ENCODE peak calls at places on chromosomes 5 and 9, in six cellular contexts. One of them, this sample, is unnamed.

GRCh38 chr9:80125731-80126264 is 554.0 kb downstream of the TLE4 start:
- DNase-seq in adrenal gland: no peak
- DNase-seq in neural progenitor cell: no peak
- DNase-seq in cardiac muscle cell: no peak
- DNase-seq in heart left ventricle: no peak
- DNase-seq in stomach: no peak
- DNase-seq in this sample: no peak

GRCh38 chr5:36240779-36241635 is 718 bp downstream of the NADK2 start:
- DNase-seq in cardiac muscle cell: peak; percentile 73
- DNase-seq in heart left ventricle: peak; percentile 65
- DNase-seq in neural progenitor cell: peak; percentile 82
- DNase-seq in adrenal gland: peak; percentile 70
- DNase-seq in stomach: peak; percentile 64
- DNase-seq in this sample: peak; percentile 81

GRCh38 chr5:141638771-141639170 is 2.0 kb downstream of the RELL2 start:
- DNase-seq in neural progenitor cell: no peak
- DNase-seq in cardiac muscle cell: no peak
- DNase-seq in stomach: no peak
- DNase-seq in adrenal gland: no peak
- DNase-seq in heart left ventricle: no peak
- DNase-seq in this sample: no peak

GRCh38 chr5:180441577-180441976 is 52.6 kb upstream of the CNOT6 start:
- DNase-seq in cardiac muscle cell: peak; percentile 71
- DNase-seq in heart left ventricle: no peak
- DNase-seq in stomach: peak; percentile 9
- DNase-seq in adrenal gland: no peak
- DNase-seq in neural progenitor cell: no peak
- DNase-seq in this sample: peak; percentile 41

GRCh38 chr9:78021692-78022091 is 9.9 kb downstream of the GNAQ start:
- DNase-seq in stomach: peak; percentile 69
- DNase-seq in cardiac muscle cell: peak; percentile 50
- DNase-seq in neural progenitor cell: peak; percentile 34
- DNase-seq in heart left ventricle: peak; percentile 44
- DNase-seq in adrenal gland: no peak
- DNase-seq in this sample: no peak

GRCh38 chr5:120053841-120054240 is 410.3 kb upstream of the PRR16 start:
- DNase-seq in neural progenitor cell: no peak
- DNase-seq in cardiac muscle cell: peak; percentile 11
- DNase-seq in adrenal gland: no peak
- DNase-seq in stomach: no peak
- DNase-seq in heart left ventricle: no peak
- DNase-seq in this sample: no peak

GRCh38 chr9:21434202-21435014 is 5.8 kb upstream of the IFNA1 start:
- DNase-seq in heart left ventricle: no peak
- DNase-seq in cardiac muscle cell: peak; percentile 85
- DNase-seq in neural progenitor cell: peak; percentile 74
- DNase-seq in adrenal gland: peak; percentile 57
- DNase-seq in stomach: peak; percentile 63
- DNase-seq in this sample: no peak

GRCh38 chr5:149798466-149798865 is 68.4 kb downstream of the PPARGC1B start:
- DNase-seq in heart left ventricle: no peak
- DNase-seq in cardiac muscle cell: no peak
- DNase-seq in adrenal gland: no peak
- DNase-seq in stomach: no peak
- DNase-seq in neural progenitor cell: no peak
- DNase-seq in this sample: no peak

GRCh38 chr5:119966028-119966427 is 336.7 kb downstream of the FAM170A start:
- DNase-seq in heart left ventricle: no peak
- DNase-seq in neural progenitor cell: no peak
- DNase-seq in cardiac muscle cell: peak; percentile 12
- DNase-seq in stomach: no peak
- DNase-seq in adrenal gland: no peak
- DNase-seq in this sample: no peak

GRCh38 chr5:93044860-93045666 is 536.0 kb downstream of the NR2F1-AS1 start:
- DNase-seq in stomach: no peak
- DNase-seq in neural progenitor cell: no peak
- DNase-seq in cardiac muscle cell: no peak
- DNase-seq in adrenal gland: no peak
- DNase-seq in heart left ventricle: no peak
- DNase-seq in this sample: no peak

GRCh38 chr5:173155912-173156311 is 11.6 kb downstream of the BNIP1 start:
- DNase-seq in adrenal gland: no peak
- DNase-seq in stomach: no peak
- DNase-seq in cardiac muscle cell: no peak
- DNase-seq in neural progenitor cell: no peak
- DNase-seq in heart left ventricle: no peak
- DNase-seq in this sample: no peak

GRCh38 chr9:109821711-109822110 is 41.7 kb downstream of the PALM2AKAP2 start:
- DNase-seq in neural progenitor cell: no peak
- DNase-seq in adrenal gland: no peak
- DNase-seq in stomach: no peak
- DNase-seq in cardiac muscle cell: no peak
- DNase-seq in heart left ventricle: no peak
- DNase-seq in this sample: no peak

GRCh38 chr5:93141969-93142368 is 439.1 kb downstream of the NR2F1-AS1 start:
- DNase-seq in stomach: no peak
- DNase-seq in heart left ventricle: no peak
- DNase-seq in neural progenitor cell: no peak
- DNase-seq in cardiac muscle cell: no peak
- DNase-seq in adrenal gland: no peak
- DNase-seq in this sample: no peak

GRCh38 chr5:139744471-139745120 is 51.0 kb upstream of the PSD2 start:
- DNase-seq in adrenal gland: no peak
- DNase-seq in stomach: no peak
- DNase-seq in cardiac muscle cell: no peak
- DNase-seq in neural progenitor cell: no peak
- DNase-seq in heart left ventricle: no peak
- DNase-seq in this sample: no peak

GRCh38 chr9:78127271-78128225 is 95.9 kb upstream of the GNAQ start:
- DNase-seq in stomach: no peak
- DNase-seq in heart left ventricle: no peak
- DNase-seq in cardiac muscle cell: no peak
- DNase-seq in adrenal gland: no peak
- DNase-seq in neural progenitor cell: no peak
- DNase-seq in this sample: no peak

GRCh38 chr5:44729536-44729935 is 79.2 kb upstream of the MRPS30 start:
- DNase-seq in neural progenitor cell: no peak
- DNase-seq in cardiac muscle cell: no peak
- DNase-seq in adrenal gland: no peak
- DNase-seq in stomach: no peak
- DNase-seq in heart left ventricle: no peak
- DNase-seq in this sample: no peak

GRCh38 chr5:135156715-135157404 is 122.8 kb upstream of the PITX1 start:
- DNase-seq in heart left ventricle: no peak
- DNase-seq in stomach: no peak
- DNase-seq in adrenal gland: no peak
- DNase-seq in neural progenitor cell: no peak
- DNase-seq in cardiac muscle cell: no peak
- DNase-seq in this sample: no peak

GRCh38 chr9:110864011-110864410 is 174.3 kb downstream of the LPAR1 start:
- DNase-seq in neural progenitor cell: no peak
- DNase-seq in cardiac muscle cell: no peak
- DNase-seq in heart left ventricle: no peak
- DNase-seq in stomach: no peak
- DNase-seq in adrenal gland: no peak
- DNase-seq in this sample: no peak

GRCh38 chr9:137785704-137786161 is 91.8 kb upstream of the CACNA1B start:
- DNase-seq in cardiac muscle cell: no peak
- DNase-seq in adrenal gland: no peak
- DNase-seq in neural progenitor cell: peak; percentile 56
- DNase-seq in stomach: peak; percentile 50
- DNase-seq in heart left ventricle: no peak
- DNase-seq in this sample: peak; percentile 78

GRCh38 chr5:121688126-121688525 is 163.6 kb upstream of the FTMT start:
- DNase-seq in stomach: no peak
- DNase-seq in adrenal gland: no peak
- DNase-seq in neural progenitor cell: no peak
- DNase-seq in heart left ventricle: no peak
- DNase-seq in cardiac muscle cell: no peak
- DNase-seq in this sample: no peak

GRCh38 chr5:31809037-31809910 is 170.3 kb downstream of the PDZD2 start:
- DNase-seq in adrenal gland: peak; percentile 86
- DNase-seq in stomach: peak; percentile 55
- DNase-seq in heart left ventricle: peak; percentile 77
- DNase-seq in cardiac muscle cell: peak; percentile 85
- DNase-seq in neural progenitor cell: peak; percentile 83
- DNase-seq in this sample: peak; percentile 86

GRCh38 chr5:142120247-142120935 is 11.8 kb downstream of the NDFIP1 start:
- DNase-seq in heart left ventricle: no peak
- DNase-seq in neural progenitor cell: no peak
- DNase-seq in adrenal gland: no peak
- DNase-seq in stomach: no peak
- DNase-seq in cardiac muscle cell: no peak
- DNase-seq in this sample: no peak

GRCh38 chr5:53946405-53947100 is 363.8 kb downstream of the ARL15 start:
- DNase-seq in cardiac muscle cell: no peak
- DNase-seq in adrenal gland: no peak
- DNase-seq in heart left ventricle: no peak
- DNase-seq in neural progenitor cell: no peak
- DNase-seq in stomach: no peak
- DNase-seq in this sample: no peak

GRCh38 chr9:98368366-98369065 is 113.1 kb upstream of the TBC1D2 start:
- DNase-seq in heart left ventricle: no peak
- DNase-seq in neural progenitor cell: no peak
- DNase-seq in cardiac muscle cell: peak; percentile 53
- DNase-seq in adrenal gland: no peak
- DNase-seq in stomach: no peak
- DNase-seq in this sample: no peak

GRCh38 chr9:110979636-110980035 is 58.6 kb downstream of the LPAR1 start:
- DNase-seq in stomach: no peak
- DNase-seq in neural progenitor cell: no peak
- DNase-seq in adrenal gland: no peak
- DNase-seq in heart left ventricle: no peak
- DNase-seq in cardiac muscle cell: peak; percentile 46
- DNase-seq in this sample: no peak

GRCh38 chr9:126173401-126173800 is 153.2 kb upstream of the MVB12B start:
- DNase-seq in cardiac muscle cell: no peak
- DNase-seq in neural progenitor cell: no peak
- DNase-seq in stomach: peak; percentile 17
- DNase-seq in heart left ventricle: no peak
- DNase-seq in adrenal gland: no peak
- DNase-seq in this sample: no peak

GRCh38 chr9:103399535-103399934 is 404.4 kb downstream of the CYLC2 start:
- DNase-seq in stomach: no peak
- DNase-seq in cardiac muscle cell: no peak
- DNase-seq in adrenal gland: no peak
- DNase-seq in neural progenitor cell: no peak
- DNase-seq in heart left ventricle: no peak
- DNase-seq in this sample: no peak

GRCh38 chr5:180860273-180860886 is 696 bp downstream of the ZFP62 start:
- DNase-seq in heart left ventricle: no peak
- DNase-seq in neural progenitor cell: peak; percentile 76
- DNase-seq in cardiac muscle cell: no peak
- DNase-seq in adrenal gland: peak; percentile 3
- DNase-seq in stomach: no peak
- DNase-seq in this sample: peak; percentile 79

GRCh38 chr5:126521130-126521529 is 73.9 kb downstream of the ALDH7A1 start:
- DNase-seq in stomach: no peak
- DNase-seq in adrenal gland: no peak
- DNase-seq in neural progenitor cell: no peak
- DNase-seq in cardiac muscle cell: no peak
- DNase-seq in heart left ventricle: no peak
- DNase-seq in this sample: no peak

GRCh38 chr5:77957931-77958476 is 181.9 kb upstream of the TBCA start:
- DNase-seq in neural progenitor cell: peak; percentile 90
- DNase-seq in heart left ventricle: no peak
- DNase-seq in cardiac muscle cell: no peak
- DNase-seq in stomach: no peak
- DNase-seq in adrenal gland: no peak
- DNase-seq in this sample: peak; percentile 84
- H3K4me3 ChIP-seq in neural progenitor cell: peak overlapping the region; percentile 51
- H3K4me3 ChIP-seq in heart left ventricle: peak overlapping the region; percentile 0
- H3K4me3 ChIP-seq in cardiac muscle cell: peak overlapping the region; percentile 13
- H3K4me3 ChIP-seq in stomach: no peak overlapping the region
- H3K4me3 ChIP-seq in adrenal gland: no peak overlapping the region
- H3K4me3 ChIP-seq in this sample: peak overlapping the region; percentile 17

DNA sequence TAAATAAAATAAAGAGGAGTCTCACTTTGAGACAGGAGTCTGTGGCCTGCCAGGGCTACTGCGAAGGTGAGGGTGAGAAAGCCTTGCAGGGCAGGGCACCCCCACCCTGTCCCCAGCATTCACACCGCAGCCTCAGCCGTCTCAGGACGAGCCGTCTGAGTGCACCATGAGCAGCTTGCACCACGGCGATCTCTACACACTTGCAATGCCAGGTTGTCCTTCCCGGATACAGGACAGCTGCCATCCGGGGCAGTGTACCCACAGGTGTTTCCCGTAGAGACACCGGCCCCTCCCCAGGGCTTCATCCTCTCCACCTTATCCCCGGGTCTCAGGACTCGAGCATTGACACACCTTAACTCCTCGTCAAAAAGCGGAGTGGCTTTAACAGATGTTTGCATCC is 43.3 kb downstream of the IRX2 start:
- DNase-seq in neural progenitor cell: no peak
- DNase-seq in cardiac muscle cell: no peak
- DNase-seq in stomach: no peak
- DNase-seq in adrenal gland: no peak
- DNase-seq in heart left ventricle: no peak
- DNase-seq in this sample: no peak
- H3K4me3 ChIP-seq in neural progenitor cell: no peak overlapping the region
- H3K4me3 ChIP-seq in cardiac muscle cell: no peak overlapping the region
- H3K4me3 ChIP-seq in stomach: no peak overlapping the region
- H3K4me3 ChIP-seq in adrenal gland: no peak overlapping the region
- H3K4me3 ChIP-seq in heart left ventricle: no peak overlapping the region
- H3K4me3 ChIP-seq in this sample: no peak overlapping the region

GRCh38 chr9:14719231-14719923 is 3.2 kb downstream of the CER1 start:
- DNase-seq in heart left ventricle: no peak
- DNase-seq in cardiac muscle cell: no peak
- DNase-seq in stomach: no peak
- DNase-seq in neural progenitor cell: no peak
- DNase-seq in adrenal gland: no peak
- DNase-seq in this sample: no peak
- H3K4me3 ChIP-seq in heart left ventricle: no peak overlapping the region
- H3K4me3 ChIP-seq in cardiac muscle cell: no peak overlapping the region
- H3K4me3 ChIP-seq in stomach: no peak overlapping the region
- H3K4me3 ChIP-seq in neural progenitor cell: no peak overlapping the region
- H3K4me3 ChIP-seq in adrenal gland: no peak overlapping the region
- H3K4me3 ChIP-seq in this sample: peak overlapping the region; percentile 17

DNA sequence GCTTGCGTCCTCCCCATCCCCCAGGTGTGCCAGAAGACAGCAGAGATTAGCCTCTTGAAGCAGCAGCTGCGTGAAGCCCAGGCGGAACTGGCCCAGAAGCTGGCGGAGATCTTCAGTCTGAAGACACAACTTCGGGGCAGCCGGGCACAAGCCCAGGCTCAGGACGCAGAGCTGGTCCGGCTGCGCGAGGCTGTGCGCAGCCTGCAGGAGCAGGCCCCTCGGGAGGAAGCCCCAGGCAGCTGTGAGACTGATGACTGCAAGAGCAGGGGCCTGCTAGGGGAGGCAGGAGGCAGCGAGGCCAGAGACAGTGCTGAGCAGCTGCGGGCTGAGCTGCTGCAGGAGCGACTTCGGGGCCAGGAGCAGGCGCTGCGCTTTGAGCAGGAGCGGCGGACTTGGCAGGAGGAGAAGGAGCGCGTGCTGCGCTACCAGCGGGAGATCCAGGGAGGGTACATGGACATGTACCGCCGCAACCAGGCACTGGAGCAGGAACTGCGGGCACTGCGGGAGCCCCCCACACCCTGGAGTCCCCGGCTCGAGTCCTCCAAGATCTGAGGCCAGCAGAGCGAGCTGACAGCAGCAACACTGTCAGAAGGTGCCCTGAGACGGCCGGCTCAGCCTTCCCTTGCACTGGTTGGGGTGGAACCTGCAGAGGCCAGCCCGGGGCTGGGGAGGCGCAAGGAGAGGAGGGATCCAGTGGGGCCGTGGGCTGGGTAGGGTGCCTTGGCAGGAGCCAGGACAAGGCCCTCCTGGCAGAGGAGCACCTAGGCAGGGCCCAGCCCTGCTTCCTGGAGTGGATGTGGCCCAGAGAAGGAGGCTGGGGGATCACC is 8.3 kb downstream of the N4BP3 start:
- DNase-seq in cardiac muscle cell: peak; percentile 46
- DNase-seq in heart left ventricle: no peak
- DNase-seq in neural progenitor cell: no peak
- DNase-seq in adrenal gland: no peak
- DNase-seq in stomach: no peak
- DNase-seq in this sample: peak; percentile 46
- H3K4me3 ChIP-seq in cardiac muscle cell: no peak overlapping the region
- H3K4me3 ChIP-seq in heart left ventricle: no peak overlapping the region
- H3K4me3 ChIP-seq in neural progenitor cell: no peak overlapping the region
- H3K4me3 ChIP-seq in adrenal gland: no peak overlapping the region
- H3K4me3 ChIP-seq in stomach: peak overlapping the region; percentile 19
- H3K4me3 ChIP-seq in this sample: no peak overlapping the region

This sample was measured in H7.